ENCODE peak calls at places on chromosomes 7 and 10, in nine cellular contexts. D is NCI-H146; F is occipital lobe; U is CMK; H is C1 segment of cervical spinal cord; J is EL; O is stimulated activated CD4-positive, alpha-beta T cell treated with anti-CD3 and anti-CD28 coated beads, Interleukin-15, amount 100 ng/mL, for 48 hours; M is HCT116; B is osteocyte. K is an unnamed sample.

GRCh38 chr10:7797582-7797981 is 9.6 kb downstream of the ATP5F1C start:
- DNase-seq in B (no peak), D (no peak), O (no peak), M (peak; percentile 49), F (no peak), U (no peak), H (no peak), J (peak; percentile 96), K (no peak)

GRCh38 chr10:18610517-18610916 is 40.9 kb downstream of the NSUN6 start:
- DNase-seq in M (peak; percentile 72), F (no peak), D (peak; percentile 97), U (no peak), B (no peak), J (peak; percentile 62), O (no peak), H (no peak), K (peak; percentile 52)

GRCh38 chr7:131497454-131497853 is 59.0 kb downstream of the PODXL start:
- DNase-seq in M (no peak), B (no peak), D (no peak), O (no peak), F (no peak), J (no peak), U (no peak), H (no peak), K (no peak)

GRCh38 chr10:114405011-114405350 is 679 bp upstream of the AFAP1L2 start:
- DNase-seq in B (no peak), O (no peak), M (no peak), D (no peak), H (no peak), J (no peak), U (no peak), F (no peak), K (no peak)

GRCh38 chr7:51121945-51122425 is 194.6 kb downstream of the COBL start:
- DNase-seq in U (no peak), F (no peak), O (no peak), B (peak; percentile 60), J (no peak), D (peak; percentile 70), M (no peak), H (no peak), K (peak; percentile 79)

GRCh38 chr7:43756368-43757072 is 2.0 kb upstream of the BLVRA start:
- DNase-seq in B (peak; percentile 57), D (no peak), O (no peak), J (peak; percentile 83), M (no peak), H (no peak), F (no peak), U (no peak), K (no peak)

GRCh38 chr10:82397859-82398258 is 522.9 kb downstream of the NRG3 start:
- DNase-seq in M (no peak), D (no peak), H (no peak), F (no peak), O (no peak), B (no peak), J (no peak), U (no peak), K (peak; percentile 84)

GRCh38 chr10:132657127-132657706 is 119.6 kb downstream of the INPP5A start:
- DNase-seq in D (no peak), M (no peak), F (no peak), O (no peak), J (no peak), H (no peak), B (no peak), U (no peak), K (no peak)

GRCh38 chr7:22591271-22591670 is 91.3 kb upstream of the STEAP1B start:
- DNase-seq in O (no peak), D (no peak), M (no peak), B (no peak), H (no peak), F (no peak), U (no peak), J (peak; percentile 61), K (no peak)

GRCh38 chr10:71863203-71863602 is 12.2 kb upstream of the PSAP start:
- DNase-seq in U (no peak), H (no peak), F (no peak), J (no peak), M (no peak), O (no peak), D (no peak), B (no peak), K (no peak)

GRCh38 chr7:125668321-125668993 is 738.8 kb upstream of the POT1 start:
- DNase-seq in M (no peak), U (no peak), J (no peak), O (no peak), B (no peak), F (no peak), H (no peak), D (no peak), K (no peak)

GRCh38 chr10:111034598-111035310 is 42.1 kb upstream of the ADRA2A start:
- DNase-seq in J (peak; percentile 53), U (no peak), B (no peak), F (no peak), O (no peak), H (no peak), M (no peak), D (no peak), K (no peak)

GRCh38 chr10:3969876-3970666 is 185.1 kb upstream of the KLF6 start:
- DNase-seq in D (no peak), F (no peak), O (no peak), M (no peak), J (no peak), U (no peak), B (no peak), H (no peak), K (no peak)

GRCh38 chr10:83075395-83076072 is 1063.8 kb upstream of the GHITM start:
- DNase-seq in M (no peak), B (no peak), D (no peak), O (no peak), H (no peak), F (no peak), U (no peak), J (no peak), K (no peak)

GRCh38 chr10:122591736-122592135 is 31.2 kb downstream of the DMBT1 start:
- DNase-seq in B (no peak), O (no peak), H (no peak), U (no peak), M (no peak), D (no peak), F (no peak), J (no peak), K (no peak)

K was measured in endodermal cell.